ENCODE peak calls at places on chromosomes 6 and 20, in four cellular contexts. F, V, Q and Y are unnamed samples.

GRCh38 chr6:167744681-167745659 is 81.7 kb upstream of the AFDN start:
- ATAC-seq in Q (no peak), V (no peak), F (no peak), Y (no peak)

GRCh38 chr6:74366634-74367033 is 670.6 kb downstream of the CD109 start:
- ATAC-seq in Q (no peak), F (no peak), V (no peak), Y (no peak)

GRCh38 chr6:138286698-138287097 is 68.4 kb upstream of the PBOV1 start:
- ATAC-seq in Q (no peak), V (no peak), F (no peak), Y (no peak)

GRCh38 chr6:1222426-1223311 is 89.2 kb upstream of the FOXQ1 start:
- ATAC-seq in F (no peak), Q (no peak), V (no peak), Y (no peak)

GRCh38 chr20:31709939-31710338 is 12.7 kb downstream of the BCL2L1 start:
- ATAC-seq in F (no peak), V (no peak), Q (no peak), Y (no peak)

GRCh38 chr6:107590378-107590777 is 100.5 kb downstream of the SOBP start:
- ATAC-seq in F (no peak), Q (no peak), V (no peak), Y (no peak)

GRCh38 chr20:19520261-19520660 is 237.8 kb upstream of the RIN2 start:
- ATAC-seq in F (no peak), V (no peak), Q (no peak), Y (no peak)

GRCh38 chr6:56488281-56488680 is 154.4 kb downstream of the DST start:
- ATAC-seq in F (no peak), V (no peak), Q (no peak), Y (no peak)

GRCh38 chr6:90088009-90088408 is 193.7 kb downstream of the GJA10 start:
- ATAC-seq in Q (peak), F (peak), V (peak), Y (peak)

GRCh38 chr6:14450133-14451040 is 332.8 kb downstream of the CD83 start:
- ATAC-seq in V (no peak), Q (no peak), F (no peak), Y (no peak)

GRCh38 chr6:158939255-158940170 is 60.5 kb downstream of the RSPH3 start:
- ATAC-seq in V (peak), F (no peak), Q (peak), Y (peak)

GRCh38 chr6:154503576-154504501 is 6.6 kb downstream of the CNKSR3 start:
- ATAC-seq in Q (no peak), F (no peak), V (no peak), Y (no peak)